ENCODE peak calls at places on chromosomes 7 and 10, in eight cellular contexts. Y is kidney epithelial cell, N is body of pancreas, D is H9, M is AG09319, P is dorsolateral prefrontal cortex, I is kidney, R is Peyer's patch. H is an unnamed sample.

GRCh38 chr10:77505431-77506334 is 131.9 kb downstream of the KCNMA1 start:
- DNase-seq in Y (peak), N (no peak), D (no peak), M (peak), P (no peak), I (no peak), R (no peak), H (no peak)

GRCh38 chr7:18655506-18655905 is 160.0 kb downstream of the HDAC9 start:
- DNase-seq in Y (no peak), N (no peak), D (no peak), M (no peak), P (no peak), I (no peak), R (no peak), H (no peak)

GRCh38 chr7:11182736-11183135 is 209.1 kb downstream of the PHF14 start:
- DNase-seq in Y (no peak), N (no peak), D (no peak), M (no peak), P (no peak), I (no peak), R (no peak), H (no peak)

GRCh38 chr10:49844775-49845561 is 82.8 kb upstream of the OGDHL start:
- DNase-seq in Y (no peak), N (no peak), D (no peak), M (no peak), P (no peak), I (no peak), R (peak), H (no peak)

GRCh38 chr7:126210707-126211106 is 1042.0 kb downstream of the GRM8 start:
- DNase-seq in Y (no peak), N (no peak), D (no peak), M (no peak), P (no peak), I (no peak), R (no peak), H (no peak)

GRCh38 chr7:128705891-128706333 is 33.2 kb upstream of the CALU start:
- DNase-seq in Y (no peak), N (no peak), D (no peak), M (no peak), P (no peak), I (no peak), R (no peak), H (no peak)

GRCh38 chr10:123550680-123551096 is 115.5 kb upstream of the GPR26 start:
- DNase-seq in Y (no peak), N (no peak), D (no peak), M (no peak), P (no peak), I (no peak), R (no peak), H (no peak)

GRCh38 chr10:69004821-69005220 is 16.2 kb downstream of the KIFBP start:
- DNase-seq in Y (no peak), N (no peak), D (no peak), M (peak), P (no peak), I (no peak), R (no peak), H (no peak)

GRCh38 chr10:34168429-34168828 is 646.7 kb downstream of the PARD3 start:
- DNase-seq in Y (no peak), N (no peak), D (no peak), M (no peak), P (no peak), I (peak), R (no peak), H (no peak)

GRCh38 chr7:13911920-13912319 is 77.5 kb downstream of the ETV1 start:
- DNase-seq in Y (no peak), N (no peak), D (no peak), M (no peak), P (no peak), I (no peak), R (no peak), H (no peak)

GRCh38 chr7:77989981-77990566 is 191.5 kb downstream of the PHTF2 start:
- DNase-seq in Y (no peak), N (peak), D (peak), M (no peak), P (no peak), I (no peak), R (peak), H (no peak)

GRCh38 chr10:47378606-47379444 is 5.3 kb downstream of the ZNF488 start:
- DNase-seq in Y (no peak), N (no peak), D (peak), M (no peak), P (no peak), I (no peak), R (peak), H (no peak)

GRCh38 chr10:59098811-59099452 is 77.5 kb upstream of the PHYHIPL start:
- DNase-seq in Y (no peak), N (no peak), D (no peak), M (no peak), P (no peak), I (no peak), R (no peak), H (no peak)

GRCh38 chr10:68604441-68604840 is 44.3 kb downstream of the TET1 start:
- DNase-seq in Y (no peak), N (no peak), D (no peak), M (no peak), P (no peak), I (no peak), R (no peak), H (no peak)

GRCh38 chr7:28988818-28989595 is 30.9 kb upstream of the TRIL start:
- DNase-seq in Y (peak), N (peak), D (no peak), M (peak), P (no peak), I (no peak), R (no peak), H (no peak)

GRCh38 chr10:124224331-124225028 is 131.1 kb upstream of the CHST15 start:
- DNase-seq in Y (no peak), N (no peak), D (no peak), M (no peak), P (no peak), I (no peak), R (no peak), H (no peak)

GRCh38 chr7:38318803-38319416 is 45.5 kb upstream of the TARP start:
- DNase-seq in Y (peak), N (peak), D (peak), M (peak), P (no peak), I (no peak), R (peak), H (no peak)

GRCh38 chr10:65341323-65341922 is 1584.4 kb upstream of the LRRTM3 start:
- DNase-seq in Y (peak), N (peak), D (no peak), M (no peak), P (no peak), I (no peak), R (no peak), H (no peak)

GRCh38 chr7:81029523-81029922 is 110.7 kb upstream of the SEMA3C start:
- DNase-seq in Y (no peak), N (no peak), D (no peak), M (no peak), P (no peak), I (no peak), R (no peak), H (no peak)

DNA sequence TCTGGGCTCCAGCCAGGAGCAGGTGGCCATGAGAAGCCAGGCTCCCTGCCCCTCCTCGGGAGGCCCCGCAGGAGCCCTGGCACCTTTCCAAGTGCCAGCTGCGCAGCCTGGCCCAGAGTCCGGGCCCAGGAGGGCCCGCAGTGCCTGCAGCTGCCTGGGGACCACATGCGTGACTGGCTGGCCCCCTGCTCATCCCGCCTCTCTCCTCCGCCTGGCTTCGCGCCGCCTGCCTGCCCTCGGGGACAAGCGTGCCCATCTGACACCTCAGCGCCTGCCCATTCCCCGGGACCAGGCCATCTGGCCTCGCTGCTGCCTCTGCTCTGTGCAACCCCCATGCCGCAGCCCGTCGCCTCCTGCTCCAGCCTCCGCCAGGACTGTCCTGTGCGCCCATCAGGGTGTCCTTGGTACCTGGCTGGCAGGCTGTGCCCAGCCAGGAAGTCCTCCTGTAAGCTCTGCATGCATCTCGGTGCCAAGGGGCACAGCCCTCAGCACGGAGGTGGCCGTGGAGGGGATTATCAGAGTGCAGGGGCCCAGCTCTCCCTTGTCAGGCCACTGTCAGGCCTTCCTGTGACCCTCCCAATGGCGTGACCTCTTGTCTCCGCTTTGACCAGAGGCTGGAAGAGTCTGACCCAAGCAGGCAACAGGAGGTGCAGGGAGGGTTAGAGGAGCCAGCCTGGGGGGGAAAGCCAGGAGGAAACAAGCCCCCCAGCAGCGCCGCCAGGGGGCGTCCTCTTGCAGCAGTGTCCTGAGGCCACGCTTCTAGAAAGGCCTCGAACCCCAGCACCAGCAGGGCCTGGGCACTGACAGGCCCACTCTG is 50.5 kb downstream of the TMEM209 start:
- DNase-seq in Y (no peak), N (peak), D (peak), M (no peak), P (no peak), I (peak), R (no peak), H (no peak)
- TF ChIP-seq CTCF in Y (peak), N (no peak), D (peak), M (no peak), P (no peak), I (no peak), R (no peak), H (no peak)

DNA sequence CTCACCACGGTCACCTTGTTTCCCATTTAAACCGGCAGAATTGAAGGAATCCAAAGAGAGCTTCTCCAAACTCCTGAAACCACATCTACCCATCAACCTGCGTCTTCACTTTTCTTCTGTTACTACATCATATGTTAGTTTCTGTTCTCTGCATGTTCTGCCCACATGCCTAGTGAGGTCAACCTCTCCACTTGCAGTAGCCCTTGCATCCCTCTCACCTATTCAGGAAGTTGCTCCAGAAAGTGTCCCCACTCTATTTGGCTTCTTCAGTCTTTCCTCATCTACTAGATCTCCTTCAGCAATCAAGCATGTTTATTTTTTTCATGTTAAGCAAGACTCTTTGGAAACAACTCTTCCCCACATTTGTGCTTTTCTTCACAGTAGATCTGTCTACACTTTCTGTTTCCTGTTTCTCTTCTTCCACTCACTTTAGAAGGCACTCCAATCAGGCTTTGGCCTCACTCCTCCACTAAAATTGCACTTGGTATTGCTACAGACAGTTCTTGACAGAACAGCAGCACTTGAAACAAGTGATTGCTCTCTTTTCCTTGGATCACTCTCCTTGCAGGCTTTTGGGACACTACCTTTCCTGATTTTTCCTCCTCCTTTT is 7.5 kb downstream of the SAMD9L start:
- DNase-seq in Y (no peak), N (no peak), D (no peak), M (no peak), P (no peak), I (no peak), R (no peak), H (no peak)
- TF ChIP-seq CTCF in Y (no peak), N (no peak), D (no peak), M (no peak), P (no peak), I (no peak), R (no peak), H (no peak)

GRCh38 chr10:53719658-53720057 is 947.1 kb upstream of the MBL2 start:
- DNase-seq in Y (no peak), N (no peak), D (no peak), M (no peak), P (no peak), I (no peak), R (no peak), H (no peak)
- TF ChIP-seq CTCF in Y (no peak), N (no peak), D (no peak), M (no peak), P (no peak), I (no peak), R (no peak), H (no peak)

DNA sequence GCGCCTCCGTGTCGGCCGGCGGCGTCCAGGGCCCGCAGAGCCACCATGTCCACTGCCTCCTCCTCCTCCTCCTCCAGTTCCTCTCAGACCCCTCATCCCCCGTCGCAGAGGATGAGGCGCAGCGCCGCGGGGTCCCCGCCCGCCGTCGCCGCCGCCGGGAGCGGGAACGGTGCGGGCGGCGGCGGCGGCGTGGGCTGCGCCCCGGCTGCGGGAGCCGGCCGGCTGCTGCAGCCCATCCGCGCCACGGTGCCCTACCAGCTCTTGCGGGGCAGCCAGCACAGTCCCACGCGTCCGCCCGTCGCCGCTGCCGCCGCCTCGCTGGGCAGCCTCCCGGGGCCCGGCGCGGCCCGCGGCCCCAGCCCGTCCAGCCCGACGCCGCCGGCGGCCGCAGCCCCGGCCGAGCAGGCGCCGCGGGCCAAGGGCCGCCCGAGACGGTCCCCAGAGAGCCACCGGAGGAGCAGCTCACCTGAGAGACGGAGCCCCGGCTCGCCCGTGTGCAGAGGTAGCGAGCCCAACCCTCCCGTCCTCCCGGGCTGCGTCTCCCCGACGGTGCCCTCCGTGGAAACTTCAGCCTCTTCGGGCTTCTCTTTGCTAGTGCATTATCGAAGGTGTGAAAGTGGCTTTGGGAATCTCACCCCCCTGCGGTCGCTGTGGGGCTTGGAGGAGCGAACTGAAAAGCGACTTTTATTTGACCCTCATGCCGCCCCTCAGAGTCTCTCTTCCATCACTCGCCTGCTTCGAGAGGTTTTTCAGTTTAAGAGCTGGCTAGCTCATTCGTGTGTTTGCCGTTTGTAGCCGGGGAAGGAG is 913 bp downstream of the GLCCI1 start:
- DNase-seq in Y (no peak), N (peak), D (peak), M (no peak), P (peak), I (peak), R (peak), H (peak)
- TF ChIP-seq CTCF in Y (peak), N (peak), D (no peak), M (no peak), P (no peak), I (no peak), R (no peak), H (peak)

DNA sequence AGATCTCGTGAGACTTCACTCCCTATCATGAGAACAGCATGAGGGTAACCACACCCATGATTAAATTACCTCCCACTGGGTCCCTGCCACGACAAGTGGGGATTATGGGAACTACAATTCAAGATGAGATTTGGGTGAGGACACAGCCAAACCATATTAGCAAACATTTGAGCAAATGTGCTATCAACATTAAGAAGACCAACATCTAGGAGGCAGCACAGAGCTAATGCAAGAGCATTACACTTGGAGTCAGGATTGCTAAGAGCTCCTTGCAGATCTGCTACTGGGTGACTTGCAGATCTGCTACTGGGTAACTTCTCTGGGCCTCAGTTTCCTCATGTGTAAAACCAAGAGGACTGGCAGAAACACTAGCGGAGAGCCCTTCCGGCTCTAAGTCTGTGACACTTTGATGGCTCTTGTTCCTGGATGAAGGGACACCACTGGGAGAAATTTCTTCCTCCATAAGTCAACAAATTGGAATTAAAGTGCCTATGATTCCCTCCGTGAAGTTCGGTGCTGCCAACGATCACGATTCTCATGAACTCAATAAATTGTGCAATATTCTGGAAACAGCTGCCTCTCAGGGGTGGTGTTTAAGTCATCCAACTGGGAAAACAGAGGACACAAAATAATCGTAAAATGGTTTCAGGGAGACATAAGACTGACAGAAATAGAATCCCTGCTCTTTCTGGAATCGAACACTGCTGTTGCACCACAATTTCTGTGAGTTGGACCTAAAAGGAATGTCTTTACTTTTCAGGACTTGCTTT is 115.8 kb upstream of the ITGB1 start:
- DNase-seq in Y (no peak), N (no peak), D (no peak), M (no peak), P (no peak), I (no peak), R (no peak), H (no peak)
- TF ChIP-seq CTCF in Y (no peak), N (no peak), D (peak), M (no peak), P (no peak), I (no peak), R (no peak), H (no peak)

DNA sequence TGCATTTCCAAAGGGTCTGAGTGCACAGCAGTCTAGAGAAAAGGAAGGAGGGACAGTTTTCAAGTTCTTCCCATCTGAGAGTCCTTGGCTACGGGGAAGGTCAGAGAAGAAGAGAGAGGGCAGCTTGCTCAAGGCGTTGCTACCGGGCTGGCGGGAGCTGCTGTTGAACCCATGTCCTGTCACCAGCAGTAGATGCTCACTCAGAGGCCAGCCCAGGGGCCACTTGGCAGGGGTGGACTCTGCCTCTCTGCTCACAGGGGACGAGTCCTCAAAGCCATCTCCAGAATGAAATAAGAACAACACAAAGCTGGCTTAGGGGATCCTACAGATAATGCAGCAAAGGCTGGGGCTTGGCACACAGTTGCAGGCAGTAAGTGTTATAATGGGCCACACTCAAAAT is 231.5 kb downstream of the TNS3 start:
- DNase-seq in Y (no peak), N (no peak), D (no peak), M (no peak), P (no peak), I (no peak), R (peak), H (peak)
- TF ChIP-seq CTCF in Y (no peak), N (no peak), D (no peak), M (no peak), P (no peak), I (no peak), R (no peak), H (no peak)

GRCh38 chr10:97229322-97229721 is 43.6 kb upstream of the SLIT1 start:
- DNase-seq in Y (peak), N (no peak), D (no peak), M (no peak), P (no peak), I (no peak), R (no peak), H (no peak)

GRCh38 chr10:97235353-97235752 is 49.6 kb upstream of the SLIT1 start:
- DNase-seq in Y (no peak), N (no peak), D (no peak), M (no peak), P (no peak), I (no peak), R (no peak), H (no peak)

GRCh38 chr10:97230146-97230545 is 44.4 kb upstream of the SLIT1 start:
- DNase-seq in Y (no peak), N (no peak), D (no peak), M (no peak), P (no peak), I (no peak), R (no peak), H (no peak)

GRCh38 chr10:97238855-97239254 is 53.1 kb upstream of the SLIT1 start:
- DNase-seq in Y (no peak), N (no peak), D (no peak), M (no peak), P (no peak), I (no peak), R (no peak), H (no peak)

DNA sequence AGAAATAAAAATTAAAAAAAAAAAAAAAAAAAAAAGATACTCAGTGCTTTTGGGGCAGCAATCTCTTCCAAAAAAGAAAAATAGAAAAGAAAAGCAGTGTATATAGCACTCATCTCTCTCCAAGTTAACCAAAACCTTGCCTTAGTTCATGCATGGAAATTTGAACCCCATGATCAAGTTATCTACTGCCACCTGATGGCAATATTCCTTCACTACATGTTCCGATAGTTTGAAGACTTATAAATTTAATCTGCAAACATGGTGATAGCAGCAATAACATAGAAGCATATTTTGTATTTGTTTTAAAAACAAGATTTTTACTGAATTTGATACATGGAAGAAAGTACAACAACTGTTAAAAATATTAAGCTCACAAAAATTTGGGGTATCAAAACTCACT is 48.6 kb upstream of the SLIT1 start:
- DNase-seq in Y (no peak), N (no peak), D (no peak), M (no peak), P (no peak), I (no peak), R (no peak), H (no peak)
- TF ChIP-seq CTCF in Y (peak), N (peak), D (peak), M (peak), P (peak), I (peak), R (no peak), H (peak)

GRCh38 chr10:17410907-17411306 is 43.5 kb downstream of the ST8SIA6 start:
- DNase-seq in Y (no peak), N (no peak), D (no peak), M (no peak), P (no peak), I (no peak), R (no peak), H (no peak)
- TF ChIP-seq CTCF in Y (no peak), N (no peak), D (no peak), M (no peak), P (no peak), I (no peak), R (no peak), H (no peak)

H was measured in upper lobe of right lung.